ENCODE peak calls at places on chromosomes 4 and X, in ten cellular contexts. One of them, this sample, is unnamed.
A peak's percentile ranks its signal among the peaks of the same experiment; 100 is the strongest.

GRCh38 chr4:2827874-2828751 is 15.5 kb upstream of the ADD1 start:
- DNase-seq in ovary: no peak
- DNase-seq in heart left ventricle: peak; percentile 13
- DNase-seq in GM12891: peak; percentile 5
- DNase-seq in H54: no peak
- DNase-seq in stomach: no peak
- DNase-seq in transverse colon: no peak
- DNase-seq in testis: no peak
- DNase-seq in breast epithelium: peak; percentile 37
- DNase-seq in sigmoid colon: peak; percentile 63
- DNase-seq in this sample: no peak

GRCh38 chr4:61373901-61374611 is 173.9 kb downstream of the ADGRL3 start:
- DNase-seq in ovary: no peak
- DNase-seq in heart left ventricle: no peak
- DNase-seq in GM12891: no peak
- DNase-seq in H54: no peak
- DNase-seq in stomach: no peak
- DNase-seq in transverse colon: no peak
- DNase-seq in testis: no peak
- DNase-seq in breast epithelium: no peak
- DNase-seq in sigmoid colon: no peak
- DNase-seq in this sample: no peak

GRCh38 chrX:112961981-112962380 is 121.3 kb upstream of the AMOT start:
- DNase-seq in ovary: no peak
- DNase-seq in heart left ventricle: no peak
- DNase-seq in GM12891: no peak
- DNase-seq in H54: no peak
- DNase-seq in stomach: no peak
- DNase-seq in transverse colon: no peak
- DNase-seq in testis: peak; percentile 37
- DNase-seq in breast epithelium: no peak
- DNase-seq in sigmoid colon: no peak
- DNase-seq in this sample: no peak

GRCh38 chr4:61200195-61200990 is at the start of gene ADGRL3:
- DNase-seq in ovary: no peak
- DNase-seq in heart left ventricle: peak; percentile 58
- DNase-seq in GM12891: peak; percentile 4
- DNase-seq in H54: no peak
- DNase-seq in stomach: no peak
- DNase-seq in transverse colon: no peak
- DNase-seq in testis: peak; percentile 63
- DNase-seq in breast epithelium: no peak
- DNase-seq in sigmoid colon: peak; percentile 52
- DNase-seq in this sample: no peak

GRCh38 chr4:7918981-7919380 is 20.7 kb downstream of the AFAP1 start:
- DNase-seq in ovary: no peak
- DNase-seq in heart left ventricle: no peak
- DNase-seq in GM12891: no peak
- DNase-seq in H54: no peak
- DNase-seq in stomach: no peak
- DNase-seq in transverse colon: no peak
- DNase-seq in testis: no peak
- DNase-seq in breast epithelium: no peak
- DNase-seq in sigmoid colon: no peak
- DNase-seq in this sample: no peak

GRCh38 chr4:146477054-146477453 is 44.7 kb downstream of the SLC10A7 start:
- DNase-seq in ovary: no peak
- DNase-seq in heart left ventricle: no peak
- DNase-seq in GM12891: no peak
- DNase-seq in H54: no peak
- DNase-seq in stomach: no peak
- DNase-seq in transverse colon: no peak
- DNase-seq in testis: no peak
- DNase-seq in breast epithelium: no peak
- DNase-seq in sigmoid colon: no peak
- DNase-seq in this sample: no peak

GRCh38 chr4:38367642-38368189 is 296.3 kb upstream of the KLF3 start:
- DNase-seq in ovary: no peak
- DNase-seq in heart left ventricle: no peak
- DNase-seq in GM12891: no peak
- DNase-seq in H54: no peak
- DNase-seq in stomach: no peak
- DNase-seq in transverse colon: no peak
- DNase-seq in testis: no peak
- DNase-seq in breast epithelium: no peak
- DNase-seq in sigmoid colon: no peak
- DNase-seq in this sample: no peak

GRCh38 chr4:167903291-167903721 is 189.0 kb upstream of the ANXA10 start:
- DNase-seq in ovary: no peak
- DNase-seq in heart left ventricle: no peak
- DNase-seq in GM12891: no peak
- DNase-seq in H54: no peak
- DNase-seq in stomach: no peak
- DNase-seq in transverse colon: no peak
- DNase-seq in testis: no peak
- DNase-seq in breast epithelium: no peak
- DNase-seq in sigmoid colon: no peak
- DNase-seq in this sample: no peak

GRCh38 chr4:60897415-60897814 is 302.7 kb upstream of the ADGRL3 start:
- DNase-seq in ovary: no peak
- DNase-seq in heart left ventricle: no peak
- DNase-seq in GM12891: no peak
- DNase-seq in H54: no peak
- DNase-seq in stomach: no peak
- DNase-seq in transverse colon: no peak
- DNase-seq in testis: no peak
- DNase-seq in breast epithelium: no peak
- DNase-seq in sigmoid colon: no peak
- DNase-seq in this sample: no peak

GRCh38 chr4:185381794-185382193 is 13.9 kb downstream of the LRP2BP start:
- DNase-seq in ovary: no peak
- DNase-seq in heart left ventricle: no peak
- DNase-seq in GM12891: no peak
- DNase-seq in H54: no peak
- DNase-seq in stomach: no peak
- DNase-seq in transverse colon: no peak
- DNase-seq in testis: no peak
- DNase-seq in breast epithelium: no peak
- DNase-seq in sigmoid colon: no peak
- DNase-seq in this sample: no peak

GRCh38 chr4:185378264-185378663 is 17.5 kb downstream of the LRP2BP start:
- DNase-seq in ovary: no peak
- DNase-seq in heart left ventricle: no peak
- DNase-seq in GM12891: no peak
- DNase-seq in H54: no peak
- DNase-seq in stomach: no peak
- DNase-seq in transverse colon: no peak
- DNase-seq in testis: no peak
- DNase-seq in breast epithelium: no peak
- DNase-seq in sigmoid colon: no peak
- DNase-seq in this sample: no peak

GRCh38 chr4:185382754-185383153 is 13.0 kb downstream of the LRP2BP start:
- DNase-seq in ovary: no peak
- DNase-seq in heart left ventricle: no peak
- DNase-seq in GM12891: no peak
- DNase-seq in H54: no peak
- DNase-seq in stomach: no peak
- DNase-seq in transverse colon: no peak
- DNase-seq in testis: no peak
- DNase-seq in breast epithelium: no peak
- DNase-seq in sigmoid colon: no peak
- DNase-seq in this sample: no peak

GRCh38 chr4:185380320-185380719 is 15.4 kb downstream of the LRP2BP start:
- DNase-seq in ovary: no peak
- DNase-seq in heart left ventricle: no peak
- DNase-seq in GM12891: no peak
- DNase-seq in H54: no peak
- DNase-seq in stomach: no peak
- DNase-seq in transverse colon: no peak
- DNase-seq in testis: no peak
- DNase-seq in breast epithelium: no peak
- DNase-seq in sigmoid colon: no peak
- DNase-seq in this sample: peak; percentile 7

DNA sequence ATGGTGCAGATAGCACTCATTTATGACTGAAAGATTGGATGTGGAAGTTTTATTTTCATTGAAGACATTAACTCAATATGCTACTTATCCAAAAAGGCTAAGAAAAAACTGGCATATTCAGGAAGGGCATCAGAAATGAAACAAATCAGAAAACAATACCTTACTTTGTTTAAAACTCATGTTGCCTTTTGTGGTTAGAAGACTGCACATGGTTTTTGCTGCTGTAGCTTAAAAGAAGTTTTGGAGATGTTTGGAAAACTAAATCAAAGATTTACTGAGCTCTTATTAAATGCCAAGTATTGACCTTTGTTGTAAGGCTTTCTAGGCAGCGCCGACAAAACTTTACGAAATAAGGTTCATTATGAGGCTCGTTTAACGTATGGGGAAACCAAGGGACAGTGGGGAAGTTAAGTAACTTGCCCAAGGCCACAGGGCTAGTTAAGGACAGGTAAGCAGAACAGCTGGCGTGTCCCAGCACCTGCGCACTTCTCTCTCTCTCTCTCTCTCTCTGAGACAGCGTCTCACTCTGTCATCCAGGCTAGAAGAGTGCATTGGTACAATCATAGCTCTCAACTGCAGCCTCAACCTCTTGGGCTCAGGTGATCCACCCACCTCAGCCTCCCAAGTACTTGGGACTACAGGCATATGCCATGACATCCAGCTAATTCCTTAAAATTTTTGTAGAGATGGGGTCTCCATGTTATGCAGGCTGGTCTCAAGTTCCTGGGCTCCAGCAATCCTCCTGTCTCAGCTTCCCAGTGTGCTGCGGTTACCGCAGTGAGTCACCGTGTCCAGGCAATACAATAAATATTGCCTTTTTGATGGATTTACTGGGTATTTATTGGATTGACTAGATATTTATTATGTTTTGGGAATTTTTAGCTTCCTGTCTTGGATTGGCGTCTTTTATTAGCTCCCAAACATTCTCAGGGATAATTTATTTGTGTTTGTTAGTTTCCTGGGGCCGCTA is 16.1 kb downstream of the LRP2BP start:
- DNase-seq in ovary: no peak
- DNase-seq in heart left ventricle: no peak
- DNase-seq in GM12891: no peak
- DNase-seq in H54: no peak
- DNase-seq in stomach: no peak
- DNase-seq in transverse colon: no peak
- DNase-seq in testis: no peak
- DNase-seq in breast epithelium: no peak
- DNase-seq in sigmoid colon: no peak
- DNase-seq in this sample: no peak
- TF ChIP-seq POLR2A in ovary: no peak
- TF ChIP-seq POLR2A in heart left ventricle: no peak
- TF ChIP-seq POLR2A in GM12891: peak; percentile 34
- TF ChIP-seq POLR2A in H54: no peak
- TF ChIP-seq POLR2A in stomach: no peak
- TF ChIP-seq POLR2A in transverse colon: no peak
- TF ChIP-seq POLR2A in testis: no peak
- TF ChIP-seq POLR2A in breast epithelium: no peak
- TF ChIP-seq POLR2A in sigmoid colon: no peak
- TF ChIP-seq POLR2A in this sample: no peak

GRCh38 chr4:88752076-88752463 is 54.4 kb upstream of the NAP1L5 start:
- DNase-seq in ovary: no peak
- DNase-seq in heart left ventricle: no peak
- DNase-seq in GM12891: no peak
- DNase-seq in H54: no peak
- DNase-seq in stomach: no peak
- DNase-seq in transverse colon: no peak
- DNase-seq in testis: no peak
- DNase-seq in breast epithelium: no peak
- DNase-seq in sigmoid colon: no peak
- DNase-seq in this sample: no peak

GRCh38 chr4:88755454-88755853 is 57.8 kb upstream of the NAP1L5 start:
- DNase-seq in ovary: no peak
- DNase-seq in heart left ventricle: no peak
- DNase-seq in GM12891: no peak
- DNase-seq in H54: no peak
- DNase-seq in stomach: no peak
- DNase-seq in transverse colon: no peak
- DNase-seq in testis: no peak
- DNase-seq in breast epithelium: no peak
- DNase-seq in sigmoid colon: no peak
- DNase-seq in this sample: no peak

GRCh38 chr4:88752754-88753153 is 55.1 kb upstream of the NAP1L5 start:
- DNase-seq in ovary: no peak
- DNase-seq in heart left ventricle: no peak
- DNase-seq in GM12891: no peak
- DNase-seq in H54: no peak
- DNase-seq in stomach: peak; percentile 62
- DNase-seq in transverse colon: no peak
- DNase-seq in testis: no peak
- DNase-seq in breast epithelium: no peak
- DNase-seq in sigmoid colon: no peak
- DNase-seq in this sample: no peak

GRCh38 chr4:88756149-88756548 is 58.5 kb upstream of the NAP1L5 start:
- DNase-seq in ovary: no peak
- DNase-seq in heart left ventricle: no peak
- DNase-seq in GM12891: no peak
- DNase-seq in H54: no peak
- DNase-seq in stomach: no peak
- DNase-seq in transverse colon: no peak
- DNase-seq in testis: no peak
- DNase-seq in breast epithelium: no peak
- DNase-seq in sigmoid colon: no peak
- DNase-seq in this sample: no peak

GRCh38 chr4:88753658-88754431 is 56.2 kb upstream of the NAP1L5 start:
- DNase-seq in ovary: no peak
- DNase-seq in heart left ventricle: no peak
- DNase-seq in GM12891: no peak
- DNase-seq in H54: no peak
- DNase-seq in stomach: no peak
- DNase-seq in transverse colon: no peak
- DNase-seq in testis: no peak
- DNase-seq in breast epithelium: no peak
- DNase-seq in sigmoid colon: no peak
- DNase-seq in this sample: no peak
- TF ChIP-seq POLR2A in ovary: no peak
- TF ChIP-seq POLR2A in heart left ventricle: no peak
- TF ChIP-seq POLR2A in GM12891: no peak
- TF ChIP-seq POLR2A in H54: no peak
- TF ChIP-seq POLR2A in stomach: no peak
- TF ChIP-seq POLR2A in transverse colon: no peak
- TF ChIP-seq POLR2A in testis: no peak
- TF ChIP-seq POLR2A in breast epithelium: no peak
- TF ChIP-seq POLR2A in sigmoid colon: no peak
- TF ChIP-seq POLR2A in this sample: no peak

GRCh38 chr4:182221987-182222386 is 21.2 kb upstream of the TENM3 start:
- DNase-seq in ovary: no peak
- DNase-seq in heart left ventricle: no peak
- DNase-seq in GM12891: no peak
- DNase-seq in H54: no peak
- DNase-seq in stomach: no peak
- DNase-seq in transverse colon: no peak
- DNase-seq in testis: no peak
- DNase-seq in breast epithelium: no peak
- DNase-seq in sigmoid colon: no peak
- DNase-seq in this sample: no peak
- TF ChIP-seq POLR2A in ovary: no peak
- TF ChIP-seq POLR2A in heart left ventricle: no peak
- TF ChIP-seq POLR2A in GM12891: no peak
- TF ChIP-seq POLR2A in H54: no peak
- TF ChIP-seq POLR2A in stomach: no peak
- TF ChIP-seq POLR2A in transverse colon: no peak
- TF ChIP-seq POLR2A in testis: no peak
- TF ChIP-seq POLR2A in breast epithelium: no peak
- TF ChIP-seq POLR2A in sigmoid colon: no peak
- TF ChIP-seq POLR2A in this sample: no peak

GRCh38 chr4:92021788-92022187 is 282.0 kb upstream of the GRID2 start:
- DNase-seq in ovary: no peak
- DNase-seq in heart left ventricle: no peak
- DNase-seq in GM12891: no peak
- DNase-seq in H54: no peak
- DNase-seq in stomach: no peak
- DNase-seq in transverse colon: no peak
- DNase-seq in testis: no peak
- DNase-seq in breast epithelium: no peak
- DNase-seq in sigmoid colon: no peak
- DNase-seq in this sample: no peak
- TF ChIP-seq POLR2A in ovary: no peak
- TF ChIP-seq POLR2A in heart left ventricle: no peak
- TF ChIP-seq POLR2A in GM12891: no peak
- TF ChIP-seq POLR2A in H54: no peak
- TF ChIP-seq POLR2A in stomach: no peak
- TF ChIP-seq POLR2A in transverse colon: no peak
- TF ChIP-seq POLR2A in testis: no peak
- TF ChIP-seq POLR2A in breast epithelium: no peak
- TF ChIP-seq POLR2A in sigmoid colon: no peak
- TF ChIP-seq POLR2A in this sample: no peak